ENCODE peak calls at places on chromosomes 12 and 14, in eight cellular contexts. S is amniotic stem cell; X is NCI-H510A treated with DMSO at 0.1 percent for 48 hours; U is T-helper 2 cell treated with Interferon-gamma antibody and Interleukin-4, amounts not matched to agents 5 μg/mL and 100 μg/mL, for 36 hours; E is cardiac fibroblast; D is ovary; G is hypothalamus; K is stimulated activated CD4-positive, alpha-beta T cell treated with anti-CD3 and anti-CD28 coated beads, Interleukin-1b, Interleukin-23, amount 100 ng/mL, for 24 hours. H is an unnamed sample.

GRCh38 chr14:101903111-101903561 is 61.2 kb upstream of the DYNC1H1 start:
- DNase-seq in K (no peak), D (no peak), U (no peak), G (peak), S (no peak), E (no peak), X (no peak), H (no peak)

GRCh38 chr14:81392976-81393643 is 7.0 kb downstream of the STON2 start:
- DNase-seq in U (no peak), X (no peak), D (no peak), K (no peak), S (no peak), G (no peak), E (no peak), H (no peak)

GRCh38 chr14:51938137-51938536 is 51.2 kb upstream of the RTRAF start:
- DNase-seq in G (no peak), X (no peak), S (no peak), D (no peak), E (peak), K (no peak), U (no peak), H (no peak)

GRCh38 chr12:96205909-96206308 is 11.7 kb downstream of the ELK3 start:
- DNase-seq in G (no peak), E (no peak), S (no peak), D (no peak), U (no peak), K (no peak), X (no peak), H (no peak)

GRCh38 chr12:53324779-53325538 is 3.5 kb upstream of the AAAS start:
- DNase-seq in X (peak), U (peak), K (peak), G (peak), S (peak), D (peak), E (peak), H (peak)

GRCh38 chr12:27965966-27966365 is 6.6 kb downstream of the PTHLH start:
- DNase-seq in K (no peak), S (no peak), G (no peak), X (no peak), E (no peak), U (no peak), D (no peak), H (no peak)

GRCh38 chr12:6551063-6551461 is 4.8 kb downstream of the IFFO1 start:
- DNase-seq in K (no peak), S (no peak), G (no peak), D (no peak), E (peak), U (no peak), X (no peak), H (no peak)

GRCh38 chr12:127539499-127539898 is 727.5 kb upstream of the TMEM132C start:
- DNase-seq in K (no peak), S (no peak), G (no peak), D (no peak), E (no peak), U (no peak), X (peak), H (no peak)

GRCh38 chr14:105348169-105348944 is 33.8 kb downstream of the PACS2 start:
- DNase-seq in K (no peak), D (no peak), S (no peak), G (no peak), X (no peak), E (no peak), U (no peak), H (no peak)

GRCh38 chr14:99544971-99545370 is 59.0 kb downstream of the CCDC85C start:
- DNase-seq in G (no peak), E (no peak), D (no peak), U (no peak), S (no peak), K (no peak), X (no peak), H (no peak)

GRCh38 chr14:32021341-32021740 is 55.8 kb upstream of the ARHGAP5 start:
- DNase-seq in G (no peak), S (no peak), U (no peak), D (no peak), E (no peak), X (no peak), K (no peak), H (no peak)

GRCh38 chr14:19895282-19895681 is 20.3 kb downstream of the OR4K2 start:
- DNase-seq in G (no peak), S (no peak), U (no peak), X (no peak), D (no peak), E (no peak), K (no peak), H (no peak)

GRCh38 chr12:115166698-115167315 is 482.8 kb upstream of the TBX3 start:
- DNase-seq in X (no peak), E (peak), K (no peak), S (no peak), U (no peak), G (no peak), D (no peak), H (no peak)

GRCh38 chr12:2756756-2757155 is 38.0 kb upstream of the FKBP4 start:
- DNase-seq in E (no peak), X (no peak), S (no peak), G (no peak), K (no peak), D (no peak), U (no peak), H (no peak)

GRCh38 chr12:13194462-13195110 is 1.9 kb upstream of the EMP1 start:
- DNase-seq in S (no peak), X (no peak), D (no peak), U (no peak), G (no peak), E (peak), K (no peak), H (no peak)

GRCh38 chr14:45492876-45493275 is 239.9 kb upstream of the MIS18BP1 start:
- DNase-seq in K (no peak), D (no peak), X (no peak), S (no peak), U (no peak), E (no peak), G (no peak), H (no peak)

GRCh38 chr12:126545411-126545810 is 1480.2 kb downstream of the AACS start:
- DNase-seq in S (no peak), E (no peak), K (no peak), X (no peak), U (no peak), G (no peak), D (no peak), H (no peak)

GRCh38 chr12:62625238-62625637 is 158.6 kb downstream of the MON2 start:
- DNase-seq in K (no peak), X (no peak), D (no peak), E (peak), S (no peak), U (no peak), G (no peak), H (no peak)

GRCh38 chr12:132771126-132771838 is 9.7 kb upstream of the ANKLE2 start:
- DNase-seq in S (no peak), E (no peak), K (no peak), U (peak), X (no peak), D (no peak), G (no peak), H (no peak)

GRCh38 chr12:12901158-12901791 is 9.9 kb downstream of the GPRC5A start:
- DNase-seq in D (no peak), E (peak), G (no peak), K (no peak), U (no peak), X (no peak), S (peak), H (no peak)

GRCh38 chr12:105954891-105955607 is 183.7 kb downstream of the NUAK1 start:
- DNase-seq in G (no peak), S (no peak), D (no peak), K (no peak), X (no peak), U (no peak), E (peak), H (no peak)

GRCh38 chr14:65180725-65181025 is 78.4 kb upstream of the MAX start:
- DNase-seq in K (no peak), E (no peak), S (no peak), D (no peak), U (no peak), G (no peak), X (no peak), H (no peak)

GRCh38 chr12:121518656-121519055 is 62.2 kb downstream of the KDM2B start:
- DNase-seq in U (no peak), X (no peak), G (no peak), S (no peak), D (no peak), E (no peak), K (no peak), H (no peak)

GRCh38 chr14:63045612-63046320 is 508 bp upstream of the KCNH5 start:
- DNase-seq in D (no peak), U (no peak), S (no peak), G (no peak), X (peak), E (peak), K (no peak), H (peak)

GRCh38 chr12:121652767-121653497 is 16.5 kb downstream of the MORN3 start:
- DNase-seq in S (no peak), X (no peak), D (no peak), G (no peak), E (no peak), K (no peak), U (no peak), H (no peak)

GRCh38 chr12:126663304-126664094 is 1598.3 kb downstream of the AACS start:
- DNase-seq in S (no peak), E (peak), K (no peak), G (no peak), U (no peak), D (no peak), X (peak), H (peak)

GRCh38 chr12:71439613-71440392 is at the start of gene LGR5:
- DNase-seq in U (no peak), S (no peak), K (no peak), E (peak), G (peak), X (peak), D (peak), H (peak)

GRCh38 chr12:59041241-59042121 is 121.2 kb upstream of the LRIG3 start:
- DNase-seq in D (no peak), E (peak), G (no peak), S (peak), K (no peak), X (no peak), U (no peak), H (peak)

GRCh38 chr12:90987101-90987500 is 17.7 kb downstream of the EPYC start:
- DNase-seq in S (no peak), G (no peak), X (no peak), D (no peak), E (peak), K (no peak), U (no peak), H (no peak)

GRCh38 chr12:58459191-58459590 is 461.1 kb downstream of the LRIG3 start:
- DNase-seq in D (no peak), E (no peak), G (no peak), U (no peak), K (no peak), S (no peak), X (no peak), H (no peak)

GRCh38 chr14:44529026-44529425 is 21.9 kb upstream of the FSCB start:
- DNase-seq in X (peak), U (no peak), S (no peak), D (no peak), E (peak), K (no peak), G (no peak), H (no peak)

GRCh38 chr12:122721057-122721545 is 4.5 kb upstream of the HCAR3 start:
- DNase-seq in D (no peak), S (no peak), K (no peak), E (no peak), X (no peak), G (no peak), U (no peak), H (no peak)

GRCh38 chr12:105083041-105083440 is 1.2 kb downstream of the ALDH1L2 start:
- DNase-seq in U (no peak), E (peak), X (no peak), K (no peak), S (no peak), G (no peak), D (no peak), H (no peak)

GRCh38 chr12:63496654-63497053 is 171.6 kb downstream of the DPY19L2 start:
- DNase-seq in D (no peak), G (no peak), U (no peak), K (no peak), E (no peak), X (no peak), S (no peak), H (no peak)

GRCh38 chr14:31169877-31170276 is 37.7 kb downstream of the HECTD1 start:
- DNase-seq in D (no peak), E (no peak), X (no peak), U (no peak), G (no peak), K (no peak), S (no peak), H (no peak)

H was measured in NCI-H1105 treated with DMSO at 0.1 percent for 48 hours.